ENCODE peak calls at places on chromosomes 16 and 17, in ten cellular contexts. T is cardiac muscle cell, K is MCF 10A, L is body of pancreas, X is activated B cell treated with CpG ODN at 0.5 μM for 24 hours, E is kidney, W is B cell, N is IMR-90, Q is fibroblast of pulmonary artery, S is adrenal gland. Y is an unnamed sample.

GRCh38 chr16:81714593-81714992 is 64.5 kb upstream of the PLCG2 start:
- DNase-seq in E (no peak), L (no peak), N (no peak), T (no peak), Q (no peak), K (no peak), X (no peak), W (no peak), S (no peak), Y (no peak)

GRCh38 chr16:66035096-66035495 is 331.4 kb upstream of the CDH5 start:
- DNase-seq in Q (no peak), L (no peak), X (no peak), K (no peak), E (no peak), N (no peak), T (no peak), S (no peak), W (no peak), Y (no peak)

GRCh38 chr17:15513058-15513858 is 45.8 kb upstream of the CDRT4 start:
- DNase-seq in S (no peak), E (no peak), L (no peak), X (no peak), K (no peak), T (peak; percentile 34), N (peak; percentile 64), W (no peak), Q (peak; percentile 37), Y (no peak)

GRCh38 chr16:67104845-67105244 is 4.9 kb upstream of the PHAF1 start:
- DNase-seq in W (peak; percentile 40), L (peak; percentile 11), S (no peak), K (peak; percentile 34), Q (no peak), N (no peak), T (no peak), X (no peak), E (no peak), Y (no peak)

GRCh38 chr16:31487720-31488629 is 5.1 kb downstream of the SLC5A2 start:
- DNase-seq in Q (no peak), W (peak; percentile 92), T (peak; percentile 44), L (peak; percentile 63), E (peak; percentile 88), N (peak; percentile 28), K (peak; percentile 17), X (peak; percentile 59), S (peak; percentile 38), Y (peak; percentile 74)

GRCh38 chr16:86303787-86304685 is 206.3 kb upstream of the FOXF1 start:
- DNase-seq in K (no peak), W (no peak), E (peak; percentile 82), L (peak; percentile 27), Q (no peak), X (no peak), T (no peak), N (peak; percentile 64), S (peak; percentile 25), Y (no peak)

GRCh38 chr16:11240636-11241473 is 15.1 kb downstream of the SOCS1 start:
- DNase-seq in W (no peak), K (no peak), E (no peak), N (no peak), T (no peak), S (no peak), L (no peak), X (no peak), Q (no peak), Y (no peak)

GRCh38 chr17:148757-149156 is 11.4 kb downstream of the SCGB1C2 start:
- DNase-seq in S (no peak), K (no peak), Q (no peak), L (peak; percentile 0), W (no peak), T (no peak), X (no peak), E (peak; percentile 24), N (no peak), Y (no peak)

GRCh38 chr16:17259751-17260270 is 210.9 kb downstream of the XYLT1 start:
- DNase-seq in X (no peak), E (no peak), L (no peak), W (no peak), T (no peak), N (peak; percentile 37), K (no peak), S (no peak), Q (no peak), Y (no peak)

GRCh38 chr16:17258077-17258599 is 212.6 kb downstream of the XYLT1 start:
- DNase-seq in E (no peak), X (no peak), S (no peak), K (no peak), Q (no peak), N (no peak), W (no peak), L (no peak), T (no peak), Y (no peak)

GRCh38 chr16:17257426-17257825 is 213.3 kb downstream of the XYLT1 start:
- DNase-seq in S (no peak), L (no peak), Q (no peak), X (no peak), T (no peak), N (no peak), E (no peak), K (no peak), W (no peak), Y (no peak)

GRCh38 chr16:17260271-17260849 is 210.4 kb downstream of the XYLT1 start:
- DNase-seq in T (no peak), Q (no peak), K (no peak), S (no peak), W (no peak), E (no peak), N (no peak), X (no peak), L (no peak), Y (no peak)

GRCh38 chr16:17258848-17259713 is 211.7 kb downstream of the XYLT1 start:
- DNase-seq in L (peak; percentile 45), K (no peak), T (no peak), S (no peak), Q (no peak), N (peak; percentile 6), E (no peak), X (no peak), W (peak; percentile 34), Y (peak; percentile 32)
- TF ChIP-seq CTCF in L (no peak), K (no peak), T (no peak), S (no peak), Q (no peak), N (no peak), E (no peak), X (no peak), W (no peak), Y (no peak)

DNA sequence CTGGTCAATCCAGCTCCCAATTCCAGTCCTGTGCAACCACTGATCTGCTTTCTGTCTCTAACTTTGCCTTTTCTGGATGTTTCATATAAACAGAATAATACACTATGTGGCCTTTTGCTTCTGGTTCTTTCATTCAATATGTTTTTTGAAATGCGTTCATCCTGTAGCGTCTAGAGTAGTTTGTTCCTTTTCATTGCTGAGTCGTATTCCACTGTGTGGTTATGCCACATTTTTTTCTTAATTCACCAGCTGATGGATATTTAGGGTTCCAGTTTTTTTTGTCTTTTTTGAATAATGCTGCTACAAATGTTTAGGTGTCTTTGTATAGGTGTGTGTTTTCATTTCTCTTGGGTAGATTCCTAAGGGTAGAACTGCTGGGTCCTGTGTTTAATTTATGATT is 2.3 kb upstream of the MIEN1 start:
- DNase-seq in X (no peak), L (no peak), W (no peak), E (no peak), N (no peak), Q (no peak), T (no peak), K (no peak), S (no peak), Y (no peak)
- TF ChIP-seq CTCF in X (no peak), L (no peak), W (no peak), E (no peak), N (no peak), Q (no peak), T (no peak), K (no peak), S (no peak), Y (no peak)

GRCh38 chr16:75491876-75492275 is 3.4 kb downstream of the CHST6 start:
- DNase-seq in W (no peak), S (peak; percentile 51), T (no peak), X (no peak), Q (no peak), K (no peak), E (no peak), N (no peak), L (no peak), Y (peak; percentile 6)
- TF ChIP-seq CTCF in W (no peak), S (no peak), T (peak; percentile 4), X (no peak), Q (no peak), K (peak; percentile 17), E (no peak), N (no peak), L (no peak), Y (no peak)

GRCh38 chr17:61411944-61412859 is 12.6 kb downstream of the TBX2 start:
- DNase-seq in E (peak; percentile 94), N (peak; percentile 75), T (peak; percentile 86), S (peak; percentile 77), L (peak; percentile 63), K (peak; percentile 72), X (peak; percentile 84), W (peak; percentile 97), Q (peak; percentile 74), Y (peak; percentile 75)

GRCh38 chr17:61410100-61410551 is 10.5 kb downstream of the TBX2 start:
- DNase-seq in S (no peak), Q (no peak), T (no peak), K (no peak), N (no peak), L (no peak), X (no peak), W (peak; percentile 40), E (peak; percentile 74), Y (no peak)

GRCh38 chr17:61412860-61413653 is 13.4 kb downstream of the TBX2 start:
- DNase-seq in N (no peak), W (no peak), T (no peak), K (no peak), Q (no peak), S (no peak), L (no peak), X (no peak), E (no peak), Y (no peak)

GRCh38 chr17:61410555-61411089 is 11.0 kb downstream of the TBX2 start:
- DNase-seq in X (peak; percentile 65), K (no peak), S (peak; percentile 78), E (peak; percentile 94), W (peak; percentile 87), N (peak; percentile 86), T (peak; percentile 87), Q (peak; percentile 65), L (peak; percentile 53), Y (peak; percentile 81)

DNA sequence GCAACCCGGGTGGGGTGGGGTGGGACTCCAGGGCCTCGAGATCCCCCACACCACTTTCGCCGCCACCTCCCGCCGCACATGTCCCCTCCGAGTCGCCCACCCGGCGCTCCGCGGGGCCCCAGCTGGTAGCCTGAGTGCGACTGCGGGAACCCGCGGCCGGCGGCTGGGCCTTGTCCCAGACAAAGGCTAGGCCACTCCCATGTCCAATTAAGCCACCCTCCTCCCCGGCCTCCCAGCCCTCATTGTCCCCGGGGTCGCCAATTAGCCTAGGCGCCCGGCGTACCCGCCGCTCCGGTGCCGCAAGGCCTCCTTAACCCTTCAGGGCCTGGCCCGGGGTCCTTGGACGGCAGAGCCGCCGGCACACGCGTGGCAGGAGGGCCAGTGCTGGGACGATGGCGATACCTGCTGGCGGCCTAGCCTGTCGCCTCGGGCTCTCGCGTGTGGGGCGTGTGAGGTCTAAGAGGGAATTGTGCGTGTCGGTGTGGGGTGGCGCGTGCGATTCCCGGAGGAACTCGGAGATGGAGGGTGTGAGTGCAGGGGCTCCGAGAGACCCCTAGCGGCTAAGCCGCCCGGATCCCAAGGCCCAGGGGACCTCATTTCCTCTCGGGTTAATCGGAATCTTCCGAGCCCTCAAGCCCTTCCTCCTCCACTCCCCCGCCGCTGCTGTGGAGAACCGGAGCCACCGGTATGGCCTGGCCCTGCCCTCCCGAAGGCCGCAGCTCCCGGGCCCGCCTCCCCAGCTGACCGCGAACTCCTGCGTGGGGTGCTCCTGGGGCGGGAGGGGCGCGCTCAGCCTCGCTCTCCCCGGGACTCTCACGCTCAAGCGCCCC is 11.7 kb downstream of the TBX2 start:
- DNase-seq in T (peak; percentile 83), Q (no peak), S (peak; percentile 70), X (no peak), N (peak; percentile 74), K (no peak), L (no peak), E (peak; percentile 90), W (peak; percentile 64), Y (peak; percentile 41)
- TF ChIP-seq CTCF in T (peak; percentile 29), Q (peak; percentile 3), S (peak; percentile 11), X (no peak), N (peak; percentile 34), K (no peak), L (no peak), E (no peak), W (peak; percentile 34), Y (peak; percentile 39)

Y was measured in activated CD8-positive, alpha-beta T cell treated with anti-CD3 and anti-CD28 coated beads for 36 hours.